ENCODE peak calls at places on chromosomes 3 and 15, in four cellular contexts. K is stomach, J is heart left ventricle, A is A549. Z is an unnamed sample.
A peak's percentile ranks its signal among the peaks of the same experiment; 100 is the strongest.

GRCh38 chr3:161273589-161274218 is 52.6 kb downstream of the NMD3 start:
- DNase-seq in K (no peak), J (no peak), A (no peak), Z (no peak)

GRCh38 chr15:99442268-99442897 is 123.4 kb upstream of the MEF2A start:
- DNase-seq in K (peak; percentile 71), J (peak; percentile 80), A (peak; percentile 52), Z (peak; percentile 93)

GRCh38 chr3:172224560-172225214 is 185.3 kb downstream of the FNDC3B start:
- DNase-seq in K (no peak), J (no peak), A (no peak), Z (no peak)

GRCh38 chr3:42500091-42500490 is 2.4 kb upstream of the VIPR1 start:
- DNase-seq in K (peak; percentile 17), J (peak; percentile 11), A (no peak), Z (no peak)

GRCh38 chr3:179036226-179036625 is 35.4 kb downstream of the ZMAT3 start:
- DNase-seq in K (no peak), J (no peak), A (no peak), Z (no peak)

GRCh38 chr15:52464478-52464877 is 64.2 kb downstream of the MYO5A start:
- DNase-seq in K (no peak), J (no peak), A (no peak), Z (no peak)

GRCh38 chr3:127192576-127193232 is at the start of gene PRR23E:
- DNase-seq in K (peak; percentile 23), J (no peak), A (no peak), Z (no peak)

GRCh38 chr3:18424862-18425640 is at the start of gene SATB1:
- DNase-seq in K (peak; percentile 77), J (peak; percentile 91), A (no peak), Z (peak; percentile 67)

GRCh38 chr3:100426029-100426682 is 24.8 kb downstream of the LNP1 start:
- DNase-seq in K (no peak), J (no peak), A (no peak), Z (no peak)

GRCh38 chr3:127610105-127610504 is 11.9 kb downstream of the MCM2 start:
- DNase-seq in K (no peak), J (no peak), A (no peak), Z (no peak)

GRCh38 chr3:124775776-124776336 is 45.6 kb downstream of the UMPS start:
- DNase-seq in K (no peak), J (no peak), A (no peak), Z (no peak)

GRCh38 chr15:26146162-26146561 is 283.0 kb upstream of the ATP10A start:
- DNase-seq in K (no peak), J (no peak), A (no peak), Z (no peak)

GRCh38 chr3:114586119-114586518 is 292.3 kb downstream of the TIGIT start:
- DNase-seq in K (no peak), J (no peak), A (no peak), Z (no peak)

GRCh38 chr15:67843092-67843501 is 3.3 kb upstream of the RNU6-1 start:
- DNase-seq in K (no peak), J (no peak), A (no peak), Z (no peak)

GRCh38 chr3:148450819-148451218 is 246.9 kb upstream of the AGTR1 start:
- DNase-seq in K (peak; percentile 26), J (no peak), A (no peak), Z (no peak)

GRCh38 chr3:166362698-166363097 is 525.5 kb upstream of the BCHE start:
- DNase-seq in K (no peak), J (no peak), A (no peak), Z (no peak)

GRCh38 chr3:94130690-94131089 is 67.8 kb downstream of the NSUN3 start:
- DNase-seq in K (no peak), J (no peak), A (no peak), Z (no peak)

GRCh38 chr3:51929420-51930003 is 12.2 kb downstream of the RRP9 start:
- DNase-seq in K (peak; percentile 23), J (no peak), A (no peak), Z (no peak)

GRCh38 chr3:14453841-14454630 is 51.6 kb downstream of the SLC6A6 start:
- DNase-seq in K (peak; percentile 39), J (no peak), A (no peak), Z (no peak)

GRCh38 chr3:119643528-119643927 is 16.9 kb downstream of the POPDC2 start:
- DNase-seq in K (no peak), J (no peak), A (peak; percentile 33), Z (no peak)

GRCh38 chr3:122691195-122691594 is 10.6 kb downstream of the PARP14 start:
- DNase-seq in K (peak; percentile 46), J (no peak), A (no peak), Z (no peak)

GRCh38 chr3:43477600-43477999 is 144.2 kb downstream of the ANO10 start:
- DNase-seq in K (no peak), J (peak; percentile 46), A (no peak), Z (no peak)

GRCh38 chr15:58568157-58568571 is 136.4 kb downstream of the LIPC start:
- DNase-seq in K (peak; percentile 51), J (peak; percentile 38), A (no peak), Z (no peak)

GRCh38 chr15:43776101-43776717 is 557 bp downstream of the ELL3 start:
- DNase-seq in K (peak; percentile 45), J (peak; percentile 30), A (no peak), Z (no peak)

GRCh38 chr15:65512807-65513416 is 4.6 kb downstream of the DPP8 start:
- DNase-seq in K (no peak), J (peak; percentile 76), A (no peak), Z (no peak)

GRCh38 chr3:124263168-124263567 is 271.2 kb upstream of the ROPN1 start:
- DNase-seq in K (no peak), J (no peak), A (peak; percentile 21), Z (no peak)

GRCh38 chr3:107752202-107752990 is 229.6 kb downstream of the BBX start:
- DNase-seq in K (no peak), J (no peak), A (no peak), Z (no peak)

GRCh38 chr15:35000511-35000910 is 12.4 kb upstream of the ZNF770 start:
- DNase-seq in K (no peak), J (peak; percentile 20), A (peak; percentile 59), Z (peak; percentile 57)

GRCh38 chr15:62617741-62618140 is 424.8 kb upstream of the TPM1 start:
- DNase-seq in K (no peak), J (no peak), A (no peak), Z (no peak)

GRCh38 chr3:193827039-193827669 is 234.1 kb downstream of the OPA1 start:
- DNase-seq in K (no peak), J (no peak), A (no peak), Z (peak; percentile 52)

GRCh38 chr3:194265505-194265892 is 85.6 kb downstream of the CPN2 start:
- DNase-seq in K (peak; percentile 81), J (peak; percentile 94), A (no peak), Z (peak; percentile 95)

GRCh38 chr15:62469874-62470688 is 305.0 kb upstream of the C2CD4B start:
- DNase-seq in K (no peak), J (no peak), A (no peak), Z (peak; percentile 90)

GRCh38 chr3:46712191-46713047 is 5.2 kb downstream of the PRSS50 start:
- DNase-seq in K (no peak), J (peak; percentile 6), A (no peak), Z (no peak)

DNA sequence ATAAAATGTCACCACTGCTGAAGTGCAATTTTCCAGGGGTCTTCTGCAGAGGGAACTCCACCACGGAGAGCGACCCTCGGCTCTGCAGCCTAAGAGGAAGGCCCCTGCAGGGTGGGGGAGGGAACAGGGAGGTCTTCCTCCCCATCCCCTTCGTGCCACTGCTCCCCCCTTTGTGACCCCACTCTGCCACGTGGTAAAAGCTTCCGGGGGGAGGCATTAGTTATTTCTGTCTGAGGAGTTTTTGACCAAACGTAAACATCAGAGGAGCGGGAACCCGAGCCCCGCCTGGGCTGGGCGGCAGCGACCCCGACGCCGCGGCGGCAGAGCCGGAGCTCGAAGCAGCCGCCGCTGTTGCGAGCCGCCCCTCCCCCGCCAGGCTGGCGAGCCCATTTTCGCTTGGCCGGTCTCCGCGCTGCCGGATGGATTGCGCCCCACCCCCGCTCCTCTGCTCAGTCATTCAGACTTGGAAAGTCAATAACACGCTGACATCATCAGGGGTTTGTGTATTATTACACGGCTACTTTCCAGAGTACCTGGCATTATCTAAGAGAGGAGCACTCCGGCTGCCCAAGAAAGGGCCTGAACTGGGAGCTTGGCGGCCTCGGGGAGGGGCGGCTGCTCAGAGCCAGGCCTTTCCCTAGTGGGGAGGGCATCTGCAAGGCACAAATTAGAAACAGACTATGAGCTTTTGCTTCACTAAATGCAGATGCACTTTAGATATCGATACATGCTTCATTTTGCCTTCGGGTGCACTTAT is 162.5 kb upstream of the TBL1XR1 start:
- DNase-seq in K (peak; percentile 96), J (peak; percentile 96), A (peak; percentile 93), Z (peak; percentile 94)
- TF ChIP-seq POLR2A in K (peak; percentile 32), J (no peak), A (no peak), Z (no peak)

GRCh38 chr15:45720183-45720582 is 85.4 kb downstream of the SQOR start:
- DNase-seq in K (no peak), J (no peak), A (no peak), Z (no peak)

GRCh38 chr15:45715528-45715927 is 80.7 kb downstream of the SQOR start:
- DNase-seq in K (no peak), J (no peak), A (no peak), Z (no peak)

GRCh38 chr15:45714501-45715488 is 80.0 kb downstream of the SQOR start:
- DNase-seq in K (peak; percentile 69), J (peak; percentile 49), A (no peak), Z (no peak)

GRCh38 chr15:45719490-45719889 is 84.7 kb downstream of the SQOR start:
- DNase-seq in K (no peak), J (no peak), A (no peak), Z (no peak)
- TF ChIP-seq CTCF in K (no peak), J (no peak), A (no peak), Z (no peak)

DNA sequence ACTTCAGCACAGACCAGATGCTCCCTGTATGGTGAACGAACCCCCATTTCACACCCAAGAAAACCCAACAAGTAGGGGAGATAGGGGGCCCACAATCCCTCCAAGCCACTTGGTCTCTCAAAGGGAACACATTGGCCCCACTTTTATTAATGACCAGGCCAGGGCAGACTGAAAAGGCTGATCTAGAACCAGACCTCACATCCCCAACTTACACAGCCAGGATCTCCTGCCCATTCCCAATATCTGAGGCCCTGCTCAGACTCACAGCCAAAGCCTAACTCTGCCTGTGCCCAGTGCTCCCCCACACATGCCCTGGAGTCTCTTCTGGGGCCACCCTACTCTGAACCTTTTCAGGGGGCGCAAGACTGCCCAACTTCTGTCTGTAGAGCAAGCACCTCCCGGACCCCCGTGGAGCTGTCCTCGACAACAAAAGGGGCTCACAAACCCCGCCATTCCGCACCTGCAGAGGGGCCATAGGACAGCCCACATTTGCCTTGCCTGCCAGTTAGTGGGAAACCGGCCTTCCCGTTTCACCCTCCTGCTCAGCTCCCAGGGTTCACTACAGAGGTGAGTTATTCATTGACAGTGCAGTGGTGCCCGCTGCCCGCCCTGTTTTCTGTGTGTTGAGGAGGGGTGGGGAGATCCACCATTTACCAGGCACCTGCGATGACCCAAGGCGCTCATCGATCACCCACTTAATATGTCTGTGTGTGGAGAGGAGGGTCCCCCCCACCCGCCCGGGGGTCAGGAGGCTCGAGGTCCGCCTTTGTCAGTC is 1.6 kb downstream of the PLXNB1 start:
- DNase-seq in K (peak; percentile 64), J (no peak), A (peak; percentile 80), Z (no peak)
- TF ChIP-seq POLR2A in K (no peak), J (no peak), A (no peak), Z (no peak)

DNA sequence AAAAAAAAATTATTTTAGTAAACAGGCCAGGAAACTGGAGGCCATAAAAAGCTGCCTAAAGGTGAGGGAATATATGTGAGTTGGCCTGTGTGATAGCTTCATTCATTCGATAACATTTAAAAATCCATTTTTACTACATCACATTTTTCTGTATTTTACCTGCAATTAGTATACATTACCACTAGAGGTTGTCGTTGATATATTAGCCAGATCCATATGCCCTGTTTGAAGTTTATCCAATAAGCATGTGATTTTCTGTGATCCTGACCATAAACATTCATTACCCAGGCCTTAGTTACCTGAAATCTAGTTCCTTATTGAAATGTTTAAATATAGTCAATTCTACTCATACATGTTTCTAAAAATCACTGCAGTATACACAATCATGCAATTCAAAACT is 71.4 kb downstream of the ARNT2 start:
- DNase-seq in K (no peak), J (no peak), A (no peak), Z (no peak)
- TF ChIP-seq CTCF in K (no peak), J (no peak), A (no peak), Z (no peak)

Z was measured in lower leg skin.